ENCODE peak calls at places on chromosomes 16 and 17, in eight cellular contexts. C, F, D, S, X, T, Y and K are unnamed samples.

GRCh38 chr17:49365667-49366066 is 3.6 kb upstream of the ZNF652 start:
- DNase-seq in C (peak; percentile 41), F (no peak), D (no peak), S (no peak), X (no peak), T (peak; percentile 33), Y (peak; percentile 31), K (no peak)

GRCh38 chr17:731943-732787 is at the start of gene TLCD3A:
- DNase-seq in C (peak; percentile 94), F (no peak), D (peak; percentile 58), S (peak; percentile 78), X (peak; percentile 94), T (peak; percentile 32), Y (peak; percentile 79), K (peak; percentile 86)

GRCh38 chr16:982152-983043 is 828 bp downstream of the SOX8 start:
- DNase-seq in C (peak; percentile 82), F (no peak), D (no peak), S (peak; percentile 10), X (no peak), T (peak; percentile 11), Y (no peak), K (no peak)

GRCh38 chr16:29698484-29699323 is 19.7 kb downstream of the QPRT start:
- DNase-seq in C (peak; percentile 39), F (no peak), D (no peak), S (no peak), X (no peak), T (no peak), Y (no peak), K (no peak)

GRCh38 chr16:4529085-4530060 is 9.2 kb downstream of the CDIP1 start:
- DNase-seq in C (peak; percentile 85), F (no peak), D (peak; percentile 31), S (no peak), X (peak; percentile 56), T (peak; percentile 16), Y (no peak), K (no peak)

GRCh38 chr17:5587431-5588032 is 3.2 kb upstream of the NLRP1 start:
- DNase-seq in C (peak; percentile 83), F (peak; percentile 20), D (peak; percentile 85), S (no peak), X (peak; percentile 62), T (peak; percentile 73), Y (peak; percentile 33), K (peak; percentile 36)

GRCh38 chr17:36515837-36516236 is 18.8 kb downstream of the MYO19 start:
- DNase-seq in C (no peak), F (no peak), D (no peak), S (no peak), X (no peak), T (no peak), Y (no peak), K (no peak)

GRCh38 chr17:5883775-5884665 is 186.2 kb upstream of the WSCD1 start:
- DNase-seq in C (no peak), F (no peak), D (no peak), S (no peak), X (no peak), T (no peak), Y (peak; percentile 8), K (no peak)

GRCh38 chr17:16286009-16286946 is 67.0 kb downstream of the CENPV start:
- DNase-seq in C (peak; percentile 86), F (peak; percentile 66), D (peak; percentile 98), S (peak; percentile 69), X (peak; percentile 85), T (peak; percentile 76), Y (peak; percentile 74), K (peak; percentile 81)

GRCh38 chr17:45043813-45044540 is 7.5 kb downstream of the DCAKD start:
- DNase-seq in C (peak; percentile 41), F (no peak), D (no peak), S (no peak), X (no peak), T (no peak), Y (no peak), K (no peak)

GRCh38 chr17:80997471-80998387 is 6.1 kb downstream of the CHMP6 start:
- DNase-seq in C (peak; percentile 48), F (no peak), D (no peak), S (no peak), X (peak; percentile 19), T (no peak), Y (no peak), K (no peak)

GRCh38 chr17:17051791-17052461 is 9.7 kb downstream of the MPRIP start:
- DNase-seq in C (peak; percentile 33), F (no peak), D (no peak), S (no peak), X (no peak), T (no peak), Y (no peak), K (no peak)

GRCh38 chr16:18983565-18984424 is at the start of gene TMC7:
- DNase-seq in C (peak; percentile 94), F (no peak), D (peak; percentile 81), S (peak; percentile 83), X (peak; percentile 66), T (no peak), Y (peak; percentile 99), K (peak; percentile 85)

GRCh38 chr17:80394629-80395216 is 20.2 kb upstream of the ENDOV start:
- DNase-seq in C (peak; percentile 36), F (no peak), D (no peak), S (no peak), X (no peak), T (no peak), Y (no peak), K (no peak)

GRCh38 chr16:66712512-66712911 is 16.0 kb upstream of the CMTM4 start:
- DNase-seq in C (no peak), F (no peak), D (no peak), S (no peak), X (no peak), T (no peak), Y (no peak), K (no peak)

GRCh38 chr16:20004931-20005330 is 68.8 kb downstream of the GPR139 start:
- DNase-seq in C (peak; percentile 74), F (no peak), D (no peak), S (no peak), X (no peak), T (no peak), Y (no peak), K (no peak)

GRCh38 chr16:67447508-67448076 is 16.7 kb downstream of the HSD11B2 start:
- DNase-seq in C (peak; percentile 87), F (peak; percentile 61), D (peak; percentile 67), S (peak; percentile 62), X (peak; percentile 78), T (peak; percentile 35), Y (peak; percentile 87), K (no peak)

GRCh38 chr17:70661342-70662222 is 492.2 kb downstream of the KCNJ2 start:
- DNase-seq in C (no peak), F (no peak), D (no peak), S (no peak), X (no peak), T (no peak), Y (peak; percentile 10), K (no peak)

GRCh38 chr16:68257906-68258800 is 6.2 kb upstream of the SLC7A6 start:
- DNase-seq in C (peak; percentile 40), F (no peak), D (no peak), S (no peak), X (no peak), T (no peak), Y (peak; percentile 48), K (no peak)

GRCh38 chr17:67491009-67491677 is 114.1 kb downstream of the PITPNC1 start:
- DNase-seq in C (peak; percentile 49), F (no peak), D (peak; percentile 98), S (peak; percentile 89), X (no peak), T (no peak), Y (peak; percentile 43), K (peak; percentile 93)

GRCh38 chr17:44095647-44096496 is 25.3 kb downstream of the G6PC3 start:
- DNase-seq in C (peak; percentile 93), F (no peak), D (peak; percentile 84), S (peak; percentile 64), X (no peak), T (no peak), Y (peak; percentile 71), K (peak; percentile 90)

GRCh38 chr17:42305543-42306384 is 17.5 kb downstream of the STAT5A start:
- DNase-seq in C (peak; percentile 64), F (no peak), D (no peak), S (no peak), X (no peak), T (peak; percentile 30), Y (no peak), K (no peak)

GRCh38 chr17:39360537-39360936 is 40.9 kb downstream of the FBXL20 start:
- DNase-seq in C (no peak), F (no peak), D (no peak), S (no peak), X (no peak), T (no peak), Y (no peak), K (peak; percentile 46)

GRCh38 chr17:55606431-55606830 is 95.2 kb upstream of the SMIM36 start:
- DNase-seq in C (no peak), F (no peak), D (no peak), S (no peak), X (no peak), T (no peak), Y (no peak), K (no peak)

GRCh38 chr16:2769675-2770056 is 7.4 kb downstream of the ELOB start:
- DNase-seq in C (no peak), F (no peak), D (peak; percentile 18), S (no peak), X (no peak), T (no peak), Y (peak; percentile 34), K (peak; percentile 25)

GRCh38 chr17:71878271-71878670 is 242.5 kb upstream of the SOX9 start:
- DNase-seq in C (no peak), F (no peak), D (no peak), S (no peak), X (no peak), T (no peak), Y (no peak), K (no peak)

GRCh38 chr17:68457168-68457538 is at the start of gene WIPI1:
- DNase-seq in C (no peak), F (no peak), D (peak; percentile 23), S (no peak), X (no peak), T (no peak), Y (no peak), K (no peak)

GRCh38 chr17:76827736-76828135 is 40.5 kb upstream of the MGAT5B start:
- DNase-seq in C (no peak), F (no peak), D (no peak), S (no peak), X (no peak), T (no peak), Y (no peak), K (no peak)

GRCh38 chr17:6456914-6457687 is 12.8 kb downstream of the PIMREG start:
- DNase-seq in C (no peak), F (no peak), D (peak; percentile 51), S (peak; percentile 44), X (no peak), T (no peak), Y (peak; percentile 35), K (peak; percentile 44)